ENCODE peak calls at places on chromosomes 16 and 17, in eight cellular contexts. One of them, this sample, is unnamed.

GRCh38 chr17:35745246-35745645 is 7.8 kb downstream of the GAS2L2 start:
- DNase-seq in lower lobe of right lung: no peak
- DNase-seq in Peyer's patch: no peak
- DNase-seq in CD8-positive, alpha-beta memory T cell: no peak
- DNase-seq in coronary artery: no peak
- DNase-seq in brain microvascular endothelial cell: no peak
- DNase-seq in GM23338: no peak
- DNase-seq in substantia nigra: no peak
- DNase-seq in this sample: no peak

GRCh38 chr16:48575471-48576050 is 34.4 kb downstream of the N4BP1 start:
- DNase-seq in lower lobe of right lung: no peak
- DNase-seq in coronary artery: no peak
- DNase-seq in GM23338: no peak
- DNase-seq in brain microvascular endothelial cell: no peak
- DNase-seq in substantia nigra: no peak
- DNase-seq in CD8-positive, alpha-beta memory T cell: no peak
- DNase-seq in Peyer's patch: no peak
- DNase-seq in this sample: no peak

GRCh38 chr16:23679274-23679985 is 741 bp downstream of the PLK1 start:
- DNase-seq in substantia nigra: no peak
- DNase-seq in brain microvascular endothelial cell: peak
- DNase-seq in GM23338: peak
- DNase-seq in coronary artery: no peak
- DNase-seq in Peyer's patch: peak
- DNase-seq in CD8-positive, alpha-beta memory T cell: no peak
- DNase-seq in lower lobe of right lung: peak
- DNase-seq in this sample: no peak

GRCh38 chr17:65027305-65027704 is 29.2 kb downstream of the GNA13 start:
- DNase-seq in coronary artery: no peak
- DNase-seq in brain microvascular endothelial cell: peak
- DNase-seq in substantia nigra: no peak
- DNase-seq in Peyer's patch: no peak
- DNase-seq in CD8-positive, alpha-beta memory T cell: peak
- DNase-seq in GM23338: peak
- DNase-seq in lower lobe of right lung: no peak
- DNase-seq in this sample: no peak

GRCh38 chr17:43917016-43917347 is 9.6 kb upstream of the MPP2 start:
- DNase-seq in coronary artery: no peak
- DNase-seq in GM23338: no peak
- DNase-seq in CD8-positive, alpha-beta memory T cell: no peak
- DNase-seq in Peyer's patch: no peak
- DNase-seq in brain microvascular endothelial cell: no peak
- DNase-seq in lower lobe of right lung: no peak
- DNase-seq in substantia nigra: no peak
- DNase-seq in this sample: no peak

GRCh38 chr17:36728030-36728991 is 126.9 kb downstream of the MRM1 start:
- DNase-seq in GM23338: no peak
- DNase-seq in Peyer's patch: no peak
- DNase-seq in CD8-positive, alpha-beta memory T cell: no peak
- DNase-seq in substantia nigra: no peak
- DNase-seq in lower lobe of right lung: no peak
- DNase-seq in coronary artery: no peak
- DNase-seq in brain microvascular endothelial cell: no peak
- DNase-seq in this sample: no peak

GRCh38 chr16:1137604-1138003 is 15.3 kb upstream of the CACNA1H start:
- DNase-seq in GM23338: no peak
- DNase-seq in Peyer's patch: no peak
- DNase-seq in lower lobe of right lung: no peak
- DNase-seq in brain microvascular endothelial cell: peak
- DNase-seq in coronary artery: no peak
- DNase-seq in substantia nigra: no peak
- DNase-seq in CD8-positive, alpha-beta memory T cell: no peak
- DNase-seq in this sample: no peak

GRCh38 chr16:48271728-48272127 is 24.4 kb upstream of the ABCC11 start:
- DNase-seq in coronary artery: no peak
- DNase-seq in GM23338: no peak
- DNase-seq in CD8-positive, alpha-beta memory T cell: no peak
- DNase-seq in Peyer's patch: no peak
- DNase-seq in brain microvascular endothelial cell: no peak
- DNase-seq in substantia nigra: no peak
- DNase-seq in lower lobe of right lung: no peak
- DNase-seq in this sample: no peak

GRCh38 chr16:66588981-66589713 is 9.9 kb downstream of the CMTM2 start:
- DNase-seq in Peyer's patch: peak
- DNase-seq in lower lobe of right lung: peak
- DNase-seq in CD8-positive, alpha-beta memory T cell: peak
- DNase-seq in brain microvascular endothelial cell: no peak
- DNase-seq in coronary artery: no peak
- DNase-seq in GM23338: peak
- DNase-seq in substantia nigra: peak
- DNase-seq in this sample: no peak

GRCh38 chr17:29145289-29146058 is 34.7 kb downstream of the MYO18A start:
- DNase-seq in CD8-positive, alpha-beta memory T cell: peak
- DNase-seq in substantia nigra: peak
- DNase-seq in Peyer's patch: peak
- DNase-seq in lower lobe of right lung: peak
- DNase-seq in coronary artery: no peak
- DNase-seq in GM23338: peak
- DNase-seq in brain microvascular endothelial cell: peak
- DNase-seq in this sample: no peak

GRCh38 chr16:73020409-73020884 is 27.5 kb downstream of the ZFHX3 start:
- DNase-seq in substantia nigra: peak
- DNase-seq in brain microvascular endothelial cell: peak
- DNase-seq in CD8-positive, alpha-beta memory T cell: no peak
- DNase-seq in GM23338: no peak
- DNase-seq in coronary artery: peak
- DNase-seq in Peyer's patch: peak
- DNase-seq in lower lobe of right lung: no peak
- DNase-seq in this sample: peak

GRCh38 chr17:19248923-19249574 is 11.9 kb downstream of the EPN2 start:
- DNase-seq in substantia nigra: peak
- DNase-seq in brain microvascular endothelial cell: peak
- DNase-seq in Peyer's patch: peak
- DNase-seq in lower lobe of right lung: no peak
- DNase-seq in coronary artery: no peak
- DNase-seq in GM23338: no peak
- DNase-seq in CD8-positive, alpha-beta memory T cell: no peak
- DNase-seq in this sample: peak

GRCh38 chr17:1137465-1137894 is 42.3 kb downstream of the ABR start:
- DNase-seq in brain microvascular endothelial cell: no peak
- DNase-seq in coronary artery: no peak
- DNase-seq in Peyer's patch: peak
- DNase-seq in GM23338: peak
- DNase-seq in substantia nigra: no peak
- DNase-seq in lower lobe of right lung: no peak
- DNase-seq in CD8-positive, alpha-beta memory T cell: no peak
- DNase-seq in this sample: no peak

GRCh38 chr16:8961811-8962390 is 1.8 kb downstream of the USP7 start:
- DNase-seq in brain microvascular endothelial cell: no peak
- DNase-seq in lower lobe of right lung: no peak
- DNase-seq in coronary artery: no peak
- DNase-seq in CD8-positive, alpha-beta memory T cell: no peak
- DNase-seq in substantia nigra: no peak
- DNase-seq in GM23338: no peak
- DNase-seq in Peyer's patch: no peak
- DNase-seq in this sample: no peak

GRCh38 chr17:49244839-49245238 is 14.3 kb upstream of the PHOSPHO1 start:
- DNase-seq in GM23338: no peak
- DNase-seq in CD8-positive, alpha-beta memory T cell: no peak
- DNase-seq in brain microvascular endothelial cell: no peak
- DNase-seq in coronary artery: no peak
- DNase-seq in Peyer's patch: no peak
- DNase-seq in substantia nigra: no peak
- DNase-seq in lower lobe of right lung: no peak
- DNase-seq in this sample: no peak

GRCh38 chr17:9072626-9073339 is 51.5 kb downstream of the NTN1 start:
- DNase-seq in Peyer's patch: peak
- DNase-seq in brain microvascular endothelial cell: no peak
- DNase-seq in lower lobe of right lung: peak
- DNase-seq in GM23338: no peak
- DNase-seq in substantia nigra: no peak
- DNase-seq in coronary artery: no peak
- DNase-seq in CD8-positive, alpha-beta memory T cell: no peak
- DNase-seq in this sample: no peak

GRCh38 chr16:87178977-87179376 is 138.2 kb downstream of the C16orf95 start:
- DNase-seq in CD8-positive, alpha-beta memory T cell: no peak
- DNase-seq in coronary artery: no peak
- DNase-seq in substantia nigra: no peak
- DNase-seq in GM23338: peak
- DNase-seq in Peyer's patch: no peak
- DNase-seq in brain microvascular endothelial cell: peak
- DNase-seq in lower lobe of right lung: no peak
- DNase-seq in this sample: no peak

DNA sequence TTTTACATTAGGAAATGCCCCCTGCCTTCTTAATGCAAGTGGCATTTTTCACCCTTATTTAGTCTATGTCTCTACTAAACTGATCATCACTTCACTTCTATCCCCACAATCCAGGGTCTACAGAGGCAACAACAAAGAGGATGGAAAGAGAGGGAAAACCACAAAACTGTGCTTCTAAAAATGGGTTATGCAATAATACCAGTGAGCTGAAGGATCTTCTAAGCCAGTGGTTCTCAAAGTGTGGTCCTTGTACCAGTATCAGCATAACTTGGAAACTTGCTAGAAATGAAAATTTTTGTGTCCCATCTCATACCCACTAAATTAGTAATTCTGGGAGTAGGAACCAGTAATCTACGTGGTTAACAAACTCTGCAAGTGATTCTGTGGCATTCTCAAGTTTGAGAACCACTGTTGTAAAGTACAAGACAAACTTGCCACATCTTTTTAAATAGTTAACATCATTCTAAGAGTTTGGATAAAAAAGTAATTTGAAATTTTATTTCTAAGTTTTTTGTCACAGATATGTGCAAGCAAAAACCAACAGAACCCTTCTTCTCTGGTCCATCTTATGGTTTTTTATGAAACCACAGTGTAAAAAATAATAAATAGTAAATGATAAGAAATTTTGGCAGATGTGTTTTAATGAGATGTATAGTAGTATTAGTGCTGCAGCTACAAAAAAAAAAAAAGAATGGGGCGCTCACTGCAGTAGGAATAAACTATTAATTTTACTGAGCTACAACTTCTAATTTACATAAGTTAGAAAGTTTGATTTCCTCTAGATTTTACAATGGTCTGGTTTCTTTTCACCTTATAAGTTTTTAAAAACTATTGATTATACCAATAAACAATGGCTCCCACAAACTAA is 16.2 kb downstream of the CDC27 start:
- DNase-seq in brain microvascular endothelial cell: no peak
- DNase-seq in GM23338: no peak
- DNase-seq in substantia nigra: no peak
- DNase-seq in CD8-positive, alpha-beta memory T cell: no peak
- DNase-seq in coronary artery: no peak
- DNase-seq in Peyer's patch: no peak
- DNase-seq in lower lobe of right lung: no peak
- DNase-seq in this sample: no peak
- H3K27ac ChIP-seq in brain microvascular endothelial cell: no peak
- H3K27ac ChIP-seq in GM23338: no peak
- H3K27ac ChIP-seq in substantia nigra: no peak
- H3K27ac ChIP-seq in CD8-positive, alpha-beta memory T cell: no peak
- H3K27ac ChIP-seq in coronary artery: no peak
- H3K27ac ChIP-seq in Peyer's patch: no peak
- H3K27ac ChIP-seq in lower lobe of right lung: no peak
- H3K27ac ChIP-seq in this sample: no peak

GRCh38 chr16:19717781-19718623 is at the start of the genes IQCK and KNOP1:
- DNase-seq in coronary artery: peak
- DNase-seq in substantia nigra: peak
- DNase-seq in brain microvascular endothelial cell: peak
- DNase-seq in GM23338: peak
- DNase-seq in CD8-positive, alpha-beta memory T cell: peak
- DNase-seq in Peyer's patch: peak
- DNase-seq in lower lobe of right lung: peak
- DNase-seq in this sample: peak

GRCh38 chr16:19713697-19714096 is 4.3 kb downstream of the KNOP1 start:
- DNase-seq in Peyer's patch: no peak
- DNase-seq in CD8-positive, alpha-beta memory T cell: no peak
- DNase-seq in brain microvascular endothelial cell: no peak
- DNase-seq in GM23338: no peak
- DNase-seq in coronary artery: no peak
- DNase-seq in substantia nigra: no peak
- DNase-seq in lower lobe of right lung: no peak
- DNase-seq in this sample: no peak

GRCh38 chr16:19716183-19716582 is 1.8 kb downstream of the KNOP1 start:
- DNase-seq in CD8-positive, alpha-beta memory T cell: no peak
- DNase-seq in brain microvascular endothelial cell: no peak
- DNase-seq in coronary artery: no peak
- DNase-seq in Peyer's patch: no peak
- DNase-seq in GM23338: no peak
- DNase-seq in substantia nigra: no peak
- DNase-seq in lower lobe of right lung: no peak
- DNase-seq in this sample: no peak

GRCh38 chr16:19717319-19717718 is 708 bp downstream of the KNOP1 start:
- DNase-seq in Peyer's patch: no peak
- DNase-seq in brain microvascular endothelial cell: no peak
- DNase-seq in lower lobe of right lung: no peak
- DNase-seq in substantia nigra: no peak
- DNase-seq in coronary artery: no peak
- DNase-seq in CD8-positive, alpha-beta memory T cell: no peak
- DNase-seq in GM23338: peak
- DNase-seq in this sample: no peak

DNA sequence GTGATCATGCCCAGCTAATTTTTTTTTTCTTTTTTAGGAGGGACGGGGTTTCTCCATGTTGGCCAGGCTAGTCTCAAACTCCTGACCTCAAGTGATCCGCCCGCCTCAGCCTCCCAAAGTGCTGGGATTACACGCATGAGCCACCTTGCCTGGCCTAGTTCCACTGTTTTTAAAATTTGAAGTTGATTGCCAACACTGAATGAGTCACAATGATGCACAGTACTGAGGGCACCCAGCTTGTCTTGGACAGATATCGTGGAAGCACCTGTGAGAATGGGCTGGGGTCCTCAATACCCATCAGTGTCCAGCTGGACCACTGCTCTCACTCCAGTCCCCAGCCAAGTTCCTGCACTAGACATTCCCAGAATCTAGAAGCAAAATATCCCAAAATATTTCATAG is 2.5 kb downstream of the KNOP1 start:
- DNase-seq in CD8-positive, alpha-beta memory T cell: no peak
- DNase-seq in substantia nigra: no peak
- DNase-seq in GM23338: no peak
- DNase-seq in brain microvascular endothelial cell: no peak
- DNase-seq in Peyer's patch: no peak
- DNase-seq in coronary artery: no peak
- DNase-seq in lower lobe of right lung: no peak
- DNase-seq in this sample: no peak
- H3K27ac ChIP-seq in CD8-positive, alpha-beta memory T cell: no peak
- H3K27ac ChIP-seq in substantia nigra: no peak
- H3K27ac ChIP-seq in GM23338: no peak
- H3K27ac ChIP-seq in brain microvascular endothelial cell: no peak
- H3K27ac ChIP-seq in Peyer's patch: no peak
- H3K27ac ChIP-seq in coronary artery: no peak
- H3K27ac ChIP-seq in lower lobe of right lung: no peak
- H3K27ac ChIP-seq in this sample: no peak

GRCh38 chr17:71631483-71631882 is 489.3 kb upstream of the SOX9 start:
- DNase-seq in Peyer's patch: no peak
- DNase-seq in brain microvascular endothelial cell: no peak
- DNase-seq in GM23338: no peak
- DNase-seq in CD8-positive, alpha-beta memory T cell: no peak
- DNase-seq in substantia nigra: no peak
- DNase-seq in lower lobe of right lung: no peak
- DNase-seq in coronary artery: no peak
- DNase-seq in this sample: no peak
- H3K27ac ChIP-seq in Peyer's patch: no peak
- H3K27ac ChIP-seq in brain microvascular endothelial cell: peak
- H3K27ac ChIP-seq in GM23338: no peak
- H3K27ac ChIP-seq in CD8-positive, alpha-beta memory T cell: no peak
- H3K27ac ChIP-seq in substantia nigra: no peak
- H3K27ac ChIP-seq in lower lobe of right lung: no peak
- H3K27ac ChIP-seq in coronary artery: no peak
- H3K27ac ChIP-seq in this sample: no peak

GRCh38 chr17:17523001-17523713 is 27.0 kb upstream of the RASD1 start:
- DNase-seq in brain microvascular endothelial cell: no peak
- DNase-seq in CD8-positive, alpha-beta memory T cell: no peak
- DNase-seq in lower lobe of right lung: no peak
- DNase-seq in Peyer's patch: no peak
- DNase-seq in coronary artery: no peak
- DNase-seq in GM23338: peak
- DNase-seq in substantia nigra: no peak
- DNase-seq in this sample: no peak
- H3K27ac ChIP-seq in brain microvascular endothelial cell: no peak
- H3K27ac ChIP-seq in CD8-positive, alpha-beta memory T cell: no peak
- H3K27ac ChIP-seq in lower lobe of right lung: no peak
- H3K27ac ChIP-seq in Peyer's patch: no peak
- H3K27ac ChIP-seq in coronary artery: no peak
- H3K27ac ChIP-seq in GM23338: peak
- H3K27ac ChIP-seq in substantia nigra: no peak
- H3K27ac ChIP-seq in this sample: no peak